ENCODE peak calls at places on chromosomes 3 and 15, in eight cellular contexts. I is progenitor cell of endocrine pancreas, G is neural progenitor cell, P is heart left ventricle, C is tibial nerve, X is tibial artery, D is fibroblast of pulmonary artery, H is cardiac fibroblast. E is an unnamed sample.

GRCh38 chr15:90174140-90174891 is 26.8 kb upstream of the SEMA4B start:
- DNase-seq in I (no peak), G (no peak), P (peak), C (peak), X (peak), D (peak), H (peak), E (no peak)

GRCh38 chr3:122668930-122669730 is 11.5 kb upstream of the PARP14 start:
- DNase-seq in I (no peak), G (no peak), P (no peak), C (no peak), X (no peak), D (peak), H (peak), E (no peak)

GRCh38 chr15:87736401-87736800 is 520.1 kb downstream of the NTRK3 start:
- DNase-seq in I (no peak), G (no peak), P (no peak), C (no peak), X (no peak), D (peak), H (no peak), E (no peak)

GRCh38 chr15:73957276-73957675 is 31.0 kb downstream of the LOXL1 start:
- DNase-seq in I (no peak), G (no peak), P (no peak), C (no peak), X (peak), D (no peak), H (no peak), E (no peak)

GRCh38 chr3:127426444-127427168 is 138.8 kb upstream of the PRR20G start:
- DNase-seq in I (no peak), G (peak), P (no peak), C (no peak), X (peak), D (no peak), H (no peak), E (no peak)

GRCh38 chr15:88378259-88378658 is 88.9 kb downstream of the MRPL46 start:
- DNase-seq in I (no peak), G (no peak), P (no peak), C (no peak), X (no peak), D (no peak), H (no peak), E (no peak)

GRCh38 chr3:45596290-45596791 is 1.8 kb downstream of the LIMD1 start:
- DNase-seq in I (no peak), G (no peak), P (no peak), C (no peak), X (peak), D (no peak), H (no peak), E (no peak)

GRCh38 chr15:58440181-58440910 is 8.6 kb downstream of the LIPC start:
- DNase-seq in I (no peak), G (no peak), P (peak), C (peak), X (no peak), D (no peak), H (peak), E (no peak)

GRCh38 chr3:110413807-110414748 is 657.5 kb upstream of the NECTIN3 start:
- DNase-seq in I (no peak), G (no peak), P (no peak), C (no peak), X (no peak), D (peak), H (peak), E (no peak)

GRCh38 chr3:107518050-107518449 is 4.7 kb upstream of the BBX start:
- DNase-seq in I (no peak), G (no peak), P (no peak), C (no peak), X (no peak), D (no peak), H (no peak), E (no peak)

GRCh38 chr3:27253831-27254230 is 115.4 kb downstream of the NEK10 start:
- DNase-seq in I (no peak), G (peak), P (no peak), C (peak), X (no peak), D (peak), H (peak), E (peak)

GRCh38 chr3:140529558-140529957 is 148.3 kb upstream of the TRIM42 start:
- DNase-seq in I (no peak), G (no peak), P (no peak), C (no peak), X (no peak), D (no peak), H (no peak), E (no peak)

GRCh38 chr15:76150971-76151598 is 91.3 kb downstream of the TMEM266 start:
- DNase-seq in I (peak), G (peak), P (peak), C (peak), X (peak), D (peak), H (peak), E (peak)

GRCh38 chr3:65855370-65856100 is 183.2 kb downstream of the MAGI1 start:
- DNase-seq in I (no peak), G (no peak), P (no peak), C (no peak), X (no peak), D (peak), H (peak), E (no peak)

GRCh38 chr15:33656090-33656670 is 312.1 kb upstream of the CHRM5 start:
- DNase-seq in I (no peak), G (no peak), P (no peak), C (no peak), X (no peak), D (no peak), H (no peak), E (no peak)

GRCh38 chr15:63519041-63519440 is 14.6 kb downstream of the USP3 start:
- DNase-seq in I (no peak), G (no peak), P (no peak), C (no peak), X (no peak), D (peak), H (no peak), E (no peak)

GRCh38 chr3:62131620-62132019 is 241.7 kb downstream of the FEZF2 start:
- DNase-seq in I (no peak), G (peak), P (no peak), C (no peak), X (no peak), D (peak), H (peak), E (no peak)

GRCh38 chr3:29293371-29293770 is 12.5 kb downstream of the RBMS3 start:
- DNase-seq in I (no peak), G (no peak), P (no peak), C (no peak), X (no peak), D (no peak), H (no peak), E (no peak)

GRCh38 chr15:60349589-60349988 is 48.2 kb downstream of the ANXA2 start:
- DNase-seq in I (no peak), G (no peak), P (no peak), C (no peak), X (no peak), D (no peak), H (no peak), E (no peak)

GRCh38 chr3:17983106-17983505 is 240.7 kb upstream of the TBC1D5 start:
- DNase-seq in I (no peak), G (no peak), P (no peak), C (no peak), X (no peak), D (no peak), H (no peak), E (no peak)

GRCh38 chr3:37291275-37291700 is 116.9 kb upstream of the LRRFIP2 start:
- DNase-seq in I (no peak), G (no peak), P (no peak), C (no peak), X (no peak), D (peak), H (peak), E (no peak)

GRCh38 chr3:184459355-184459754 is 79.5 kb downstream of the CHRD start:
- DNase-seq in I (no peak), G (no peak), P (peak), C (no peak), X (peak), D (peak), H (peak), E (no peak)

GRCh38 chr3:100100454-100100853 is 13.8 kb downstream of the FILIP1L start:
- DNase-seq in I (no peak), G (no peak), P (no peak), C (no peak), X (no peak), D (no peak), H (no peak), E (no peak)

GRCh38 chr3:32575451-32575850 is 4.8 kb upstream of the DYNC1LI1 start:
- DNase-seq in I (no peak), G (no peak), P (no peak), C (no peak), X (no peak), D (peak), H (no peak), E (no peak)

GRCh38 chr15:86850939-86851338 is 771.3 kb downstream of the AGBL1 start:
- DNase-seq in I (no peak), G (no peak), P (no peak), C (no peak), X (no peak), D (no peak), H (no peak), E (no peak)

GRCh38 chr15:42800731-42801474 is 64.0 kb upstream of the CDAN1 start:
- DNase-seq in I (no peak), G (peak), P (no peak), C (peak), X (no peak), D (no peak), H (no peak), E (peak)

GRCh38 chr3:32313723-32314473 is 75.4 kb downstream of the CMTM8 start:
- DNase-seq in I (no peak), G (no peak), P (no peak), C (no peak), X (no peak), D (peak), H (peak), E (no peak)

GRCh38 chr3:13578246-13578645 is 29.3 kb downstream of the FBLN2 start:
- DNase-seq in I (no peak), G (no peak), P (no peak), C (no peak), X (no peak), D (no peak), H (no peak), E (no peak)

GRCh38 chr3:194481525-194482195 is 5.1 kb downstream of the ATP13A3 start:
- DNase-seq in I (no peak), G (no peak), P (no peak), C (no peak), X (no peak), D (no peak), H (no peak), E (no peak)

GRCh38 chr3:148218222-148218621 is 479.5 kb upstream of the AGTR1 start:
- DNase-seq in I (no peak), G (no peak), P (no peak), C (peak), X (peak), D (peak), H (peak), E (no peak)

GRCh38 chr15:75531041-75531450 is 48.1 kb downstream of the PTPN9 start:
- DNase-seq in I (no peak), G (no peak), P (peak), C (peak), X (peak), D (peak), H (peak), E (no peak)

DNA sequence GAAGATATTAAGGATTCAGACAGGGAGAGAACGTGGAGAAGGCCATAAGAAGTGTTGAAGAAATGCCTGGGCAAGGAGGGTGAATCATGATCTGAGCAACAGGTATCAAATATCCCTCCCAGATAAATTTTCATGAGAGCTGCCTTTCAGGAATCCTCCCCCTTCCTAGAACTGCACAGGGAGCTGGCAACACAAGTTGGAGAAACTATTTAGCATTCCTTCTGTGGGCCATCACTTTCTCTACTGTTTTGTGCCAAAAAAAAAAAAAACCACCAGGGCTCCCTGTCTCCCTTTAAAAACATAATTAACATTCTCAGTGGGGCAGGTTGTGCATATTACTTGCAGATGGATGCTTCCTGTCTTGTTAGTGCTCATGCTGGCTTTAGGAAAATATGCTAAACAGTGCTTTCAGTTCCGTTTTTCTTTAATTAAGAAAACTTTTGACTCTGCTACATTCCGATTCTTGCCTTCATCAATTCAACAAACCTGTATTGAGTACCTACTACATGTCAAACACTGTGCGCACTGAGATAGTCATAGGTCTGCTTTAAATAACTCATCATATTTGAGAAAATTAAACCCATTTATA is 234.8 kb upstream of the LMCD1 start:
- DNase-seq in I (no peak), G (no peak), P (no peak), C (no peak), X (no peak), D (no peak), H (no peak), E (no peak)
- TF ChIP-seq CTCF in I (no peak), G (no peak), P (no peak), C (no peak), X (no peak), D (no peak), H (no peak), E (no peak)

GRCh38 chr15:51735211-51735610 is 2.2 kb downstream of the LYSMD2 start:
- DNase-seq in I (no peak), G (no peak), P (no peak), C (no peak), X (no peak), D (no peak), H (no peak), E (no peak)
- TF ChIP-seq CTCF in I (no peak), G (peak), P (no peak), C (no peak), X (no peak), D (peak), H (no peak), E (no peak)

DNA sequence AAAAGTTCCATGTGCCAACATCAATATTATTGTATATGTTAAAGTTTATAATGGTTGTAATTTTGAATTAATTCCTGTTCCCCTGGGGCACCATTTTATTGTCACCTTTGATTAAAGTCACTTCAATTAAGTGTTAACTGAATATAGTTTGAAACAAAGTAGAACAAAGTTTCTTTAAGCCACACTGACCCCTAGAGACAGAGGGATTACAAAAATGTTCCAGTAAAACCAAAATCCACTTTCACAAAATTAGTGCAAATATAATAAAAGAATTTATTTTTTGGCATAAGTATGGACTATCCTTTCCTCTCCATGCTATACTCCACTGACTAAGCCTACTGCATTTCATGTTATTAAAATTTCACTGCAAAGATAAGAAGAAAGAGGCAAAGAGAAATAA is 123.9 kb downstream of the ZMAT3 start:
- DNase-seq in I (no peak), G (no peak), P (no peak), C (no peak), X (no peak), D (no peak), H (no peak), E (no peak)
- TF ChIP-seq CTCF in I (peak), G (peak), P (peak), C (no peak), X (peak), D (no peak), H (no peak), E (no peak)

GRCh38 chr3:57434041-57434440 is 110.1 kb downstream of the DNAH12 start:
- DNase-seq in I (no peak), G (peak), P (no peak), C (no peak), X (no peak), D (peak), H (peak), E (no peak)
- TF ChIP-seq CTCF in I (peak), G (peak), P (peak), C (peak), X (peak), D (peak), H (peak), E (peak)

GRCh38 chr15:79452244-79453051 is 20.3 kb downstream of the MINAR1 start:
- DNase-seq in I (no peak), G (no peak), P (no peak), C (no peak), X (no peak), D (no peak), H (no peak), E (no peak)

GRCh38 chr15:79451361-79451999 is 19.3 kb downstream of the MINAR1 start:
- DNase-seq in I (no peak), G (peak), P (peak), C (no peak), X (no peak), D (no peak), H (no peak), E (no peak)

GRCh38 chr15:79453446-79453845 is 21.3 kb downstream of the MINAR1 start:
- DNase-seq in I (no peak), G (no peak), P (no peak), C (no peak), X (no peak), D (no peak), H (no peak), E (no peak)

GRCh38 chr15:79447060-79447459 is 14.9 kb downstream of the MINAR1 start:
- DNase-seq in I (no peak), G (no peak), P (no peak), C (no peak), X (no peak), D (no peak), H (no peak), E (no peak)

DNA sequence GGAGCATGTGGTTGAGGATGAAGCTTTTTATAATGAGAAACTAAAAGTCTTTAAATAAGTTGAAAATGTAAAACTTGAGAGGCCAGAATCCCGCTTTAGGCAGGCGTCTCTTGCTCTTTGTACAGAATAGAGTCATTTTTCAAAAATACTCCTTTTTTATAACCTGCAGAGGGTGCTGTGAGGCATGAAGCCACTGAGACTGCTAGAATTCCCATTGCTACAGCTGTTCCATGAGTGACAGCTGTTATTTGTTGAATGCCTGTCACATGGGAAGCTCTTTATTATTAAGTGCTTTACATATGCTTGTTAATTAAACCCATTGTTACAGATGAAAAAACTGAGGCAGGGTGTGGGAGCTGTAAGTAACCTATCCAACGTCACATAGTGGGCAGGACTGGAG is 18.5 kb downstream of the MINAR1 start:
- DNase-seq in I (no peak), G (peak), P (no peak), C (no peak), X (no peak), D (no peak), H (no peak), E (no peak)
- TF ChIP-seq CTCF in I (peak), G (peak), P (no peak), C (no peak), X (no peak), D (peak), H (peak), E (peak)

GRCh38 chr15:69160141-69160975 is at the start of gene GLCE:
- DNase-seq in I (peak), G (peak), P (peak), C (peak), X (peak), D (peak), H (peak), E (peak)

GRCh38 chr15:69163124-69163669 is 2.8 kb downstream of the GLCE start:
- DNase-seq in I (no peak), G (no peak), P (no peak), C (no peak), X (no peak), D (no peak), H (no peak), E (no peak)

GRCh38 chr15:69161878-69162213 is 1.4 kb downstream of the GLCE start:
- DNase-seq in I (no peak), G (no peak), P (no peak), C (no peak), X (no peak), D (no peak), H (no peak), E (no peak)

GRCh38 chr15:69159805-69160140 is 662 bp upstream of the GLCE start:
- DNase-seq in I (no peak), G (no peak), P (no peak), C (no peak), X (no peak), D (no peak), H (no peak), E (no peak)

DNA sequence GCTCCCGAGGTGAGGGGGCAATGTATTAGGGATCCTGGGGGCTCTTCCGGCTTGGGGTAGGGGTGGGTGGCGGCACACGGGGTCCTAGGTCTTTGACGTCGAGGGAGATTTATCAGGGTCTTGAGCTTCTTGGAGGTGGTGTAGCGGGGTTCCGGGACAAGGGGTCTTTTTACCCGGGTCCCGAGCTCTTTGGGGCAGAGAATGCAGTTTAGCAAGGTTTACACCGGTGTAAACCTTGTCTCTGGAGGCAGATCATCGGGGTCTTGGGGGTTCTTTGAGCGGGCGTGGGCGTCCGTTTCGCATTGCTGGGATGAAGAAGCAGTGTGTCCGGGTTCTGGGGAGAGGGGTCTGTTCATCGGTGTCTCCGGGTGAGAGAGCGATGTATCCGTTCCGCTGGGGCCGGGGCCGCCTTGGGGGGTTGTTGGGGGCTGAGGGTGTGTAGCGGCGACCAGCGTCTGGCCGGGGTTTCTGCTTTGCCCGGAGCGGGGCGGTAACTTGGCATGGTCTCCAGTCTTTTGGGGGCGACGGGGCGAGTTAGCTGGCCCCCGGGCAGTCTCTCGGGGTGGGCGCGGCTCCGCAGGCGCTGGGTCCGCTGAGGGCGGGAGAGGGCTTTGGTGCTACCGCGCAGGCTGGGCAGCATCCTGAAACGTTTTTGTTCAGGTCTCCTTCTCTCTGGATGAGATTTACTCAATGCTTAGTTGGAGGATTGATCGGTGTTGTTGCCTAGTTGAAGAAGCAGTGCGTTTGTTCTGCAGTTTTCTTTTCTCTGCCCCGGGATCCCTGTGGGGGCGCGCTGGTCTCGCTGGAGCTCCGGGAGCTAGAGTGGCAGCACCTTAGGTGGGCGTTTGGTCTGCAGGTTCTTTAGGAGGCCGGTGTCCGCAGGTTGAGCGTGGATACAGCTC is 792 bp downstream of the GLCE start:
- DNase-seq in I (peak), G (peak), P (no peak), C (peak), X (peak), D (peak), H (peak), E (peak)
- TF ChIP-seq CTCF in I (peak), G (peak), P (peak), C (no peak), X (no peak), D (peak), H (peak), E (no peak)

E was measured in endothelial cell.